ENCODE peak calls at places on chromosomes 12 and 14, in nine cellular contexts. N is stimulated activated naive CD8-positive, alpha-beta T cell treated with anti-CD3 and anti-CD28 coated beads, Interleukin-15, Interleukin-2, amounts not matched to agents 100 U/mL and 50 U/mL, for 24 hours; X is HL-60; C is endodermal cell; H is iPS-NIHi11; V is caudate nucleus; K is psoas muscle; R is HCT116; S is nucleus accumbens. E is an unnamed sample.

GRCh38 chr12:73623421-73623820 is 914.2 kb upstream of the ATXN7L3B start:
- DNase-seq in X (no peak), H (no peak), K (no peak), C (no peak), N (no peak), R (no peak), V (no peak), S (no peak), E (no peak)

GRCh38 chr12:116336542-116337065 is 59.1 kb upstream of the MED13L start:
- DNase-seq in X (peak; percentile 58), C (no peak), S (no peak), R (no peak), N (no peak), H (no peak), V (no peak), K (no peak), E (peak; percentile 67)

GRCh38 chr12:104201238-104202001 is 14.2 kb upstream of the TXNRD1 start:
- DNase-seq in K (no peak), R (peak; percentile 60), N (peak; percentile 22), S (peak; percentile 6), X (no peak), C (peak; percentile 85), H (peak; percentile 81), V (no peak), E (peak; percentile 85)

GRCh38 chr12:80282761-80283160 is 161.3 kb upstream of the PTPRQ start:
- DNase-seq in H (no peak), X (no peak), V (no peak), N (no peak), S (no peak), R (no peak), C (no peak), K (no peak), E (no peak)

GRCh38 chr12:120669055-120669828 is 17.7 kb upstream of the MLEC start:
- DNase-seq in S (no peak), C (peak; percentile 71), V (no peak), R (no peak), X (no peak), N (no peak), K (no peak), H (peak; percentile 65), E (peak; percentile 89)

GRCh38 chr14:37197421-37198272 is at the start of gene MIPOL1:
- DNase-seq in V (peak; percentile 53), K (peak; percentile 93), X (no peak), C (peak; percentile 87), S (peak; percentile 73), R (peak; percentile 68), H (peak; percentile 88), N (peak; percentile 9), E (no peak)

GRCh38 chr14:69260979-69261605 is 1.1 kb downstream of the GALNT16 start:
- DNase-seq in H (peak; percentile 92), C (peak; percentile 90), X (no peak), R (no peak), S (peak; percentile 11), K (peak; percentile 67), N (peak; percentile 66), V (no peak), E (peak; percentile 36)

GRCh38 chr12:127810026-127810425 is 456.9 kb upstream of the TMEM132C start:
- DNase-seq in N (no peak), H (no peak), R (no peak), S (no peak), X (no peak), C (no peak), V (no peak), K (no peak), E (no peak)

GRCh38 chr14:86639146-86639545 is 1109.2 kb downstream of the FLRT2 start:
- DNase-seq in C (no peak), H (no peak), N (no peak), X (no peak), R (no peak), K (no peak), V (no peak), S (no peak), E (no peak)

GRCh38 chr14:67413806-67414769 is 2.1 kb upstream of the PLEK2 start:
- DNase-seq in N (peak; percentile 63), V (no peak), H (no peak), X (no peak), C (peak; percentile 85), K (no peak), R (peak; percentile 88), S (no peak), E (no peak)

GRCh38 chr12:124231980-124232653 is 62.8 kb upstream of the RFLNA start:
- DNase-seq in C (no peak), R (no peak), H (peak; percentile 33), N (no peak), X (no peak), K (peak; percentile 66), V (no peak), S (no peak), E (no peak)

GRCh38 chr12:19967001-19967400 is 401.3 kb upstream of the PDE3A start:
- DNase-seq in S (no peak), K (no peak), X (no peak), C (no peak), R (no peak), N (no peak), V (no peak), H (no peak), E (no peak)

GRCh38 chr12:50053583-50053982 is 3.8 kb upstream of the ASIC1 start:
- DNase-seq in X (no peak), K (no peak), S (no peak), C (no peak), R (no peak), H (no peak), V (no peak), N (no peak), E (no peak)